ENCODE peak calls at places on chromosomes 2 and 18, in seven cellular contexts. L is EL; A is amniotic stem cell; S is hepatocyte; H is NCI-H1092; N is activated CD8-positive, alpha-beta memory T cell treated with anti-CD3 and anti-CD28 coated beads for 24 hours; Y is T follicular helper cell. P is an unnamed sample.

GRCh38 chr18:57437782-57438668 is 2.9 kb downstream of the ONECUT2 start:
- DNase-seq in N (peak), S (peak), L (peak), A (no peak), Y (no peak), H (peak), P (peak)

GRCh38 chr2:237167934-237168333 is 82.2 kb downstream of the COPS8 start:
- DNase-seq in L (no peak), S (no peak), A (no peak), N (no peak), Y (no peak), H (no peak), P (no peak)

GRCh38 chr18:46297621-46298020 is 193.4 kb downstream of the HAUS1 start:
- DNase-seq in H (no peak), Y (no peak), S (no peak), L (no peak), A (no peak), N (no peak), P (no peak)

GRCh38 chr2:217932661-217933325 is 70.0 kb downstream of the TNS1 start:
- DNase-seq in H (no peak), A (no peak), N (no peak), Y (no peak), S (no peak), L (no peak), P (no peak)

GRCh38 chr2:26237868-26238267 is 6.6 kb downstream of the HADHA start:
- DNase-seq in L (no peak), Y (no peak), A (no peak), S (no peak), H (no peak), N (no peak), P (no peak)

GRCh38 chr2:232495292-232495691 is 7.7 kb upstream of the ECEL1 start:
- DNase-seq in S (no peak), H (no peak), Y (no peak), A (no peak), N (no peak), L (no peak), P (no peak)

GRCh38 chr2:80896576-80896975 is 592.0 kb upstream of the LRRTM1 start:
- DNase-seq in L (no peak), Y (no peak), S (no peak), N (no peak), H (no peak), A (no peak), P (no peak)

GRCh38 chr2:128510701-128511100 is 192.0 kb upstream of the HS6ST1 start:
- DNase-seq in S (no peak), H (no peak), Y (no peak), A (no peak), L (peak), N (no peak), P (no peak)

GRCh38 chr2:71552356-71552755 is 99.0 kb downstream of the DYSF start:
- DNase-seq in S (no peak), A (no peak), N (no peak), L (no peak), H (no peak), Y (no peak), P (no peak)

GRCh38 chr18:24831091-24831490 is 370.7 kb downstream of the HRH4 start:
- DNase-seq in S (no peak), H (no peak), A (no peak), N (no peak), Y (no peak), L (no peak), P (no peak)

GRCh38 chr2:8500124-8501054 is 181.5 kb upstream of the ID2 start:
- DNase-seq in Y (no peak), S (peak), H (no peak), N (no peak), A (no peak), L (no peak), P (no peak)

GRCh38 chr2:98148968-98149697 is 62.2 kb downstream of the VWA3B start:
- DNase-seq in N (no peak), S (no peak), H (no peak), A (no peak), Y (no peak), L (peak), P (peak)

GRCh38 chr2:152126664-152127063 is 27.8 kb upstream of the CACNB4 start:
- DNase-seq in L (no peak), A (no peak), Y (no peak), H (no peak), N (no peak), S (no peak), P (no peak)

GRCh38 chr18:78376036-78376435 is 603.6 kb upstream of the SALL3 start:
- DNase-seq in Y (no peak), N (no peak), H (no peak), L (no peak), A (no peak), S (no peak), P (no peak)

GRCh38 chr2:215758691-215759090 is 254.7 kb downstream of the MREG start:
- DNase-seq in N (no peak), Y (no peak), L (peak), H (no peak), A (no peak), S (no peak), P (no peak)

GRCh38 chr2:29075894-29076700 is 1.8 kb upstream of the PCARE start:
- DNase-seq in H (no peak), L (peak), Y (no peak), A (no peak), S (no peak), N (no peak), P (no peak)

GRCh38 chr2:212107014-212107413 is 431.6 kb downstream of the ERBB4 start:
- DNase-seq in H (no peak), Y (no peak), A (no peak), S (no peak), N (no peak), L (no peak), P (no peak)

GRCh38 chr18:6971823-6972478 is 145.6 kb downstream of the LAMA1 start:
- DNase-seq in N (no peak), H (no peak), A (no peak), S (no peak), L (no peak), Y (no peak), P (no peak)

GRCh38 chr18:23217781-23218180 is 82.5 kb downstream of the CABLES1 start:
- DNase-seq in L (no peak), A (no peak), N (no peak), H (no peak), S (no peak), Y (no peak), P (no peak)

GRCh38 chr2:25228848-25229674 is 60.7 kb upstream of the POMC start:
- DNase-seq in Y (peak), H (peak), L (peak), N (no peak), S (peak), A (peak), P (peak)

GRCh38 chr2:112465373-112465772 is 16.6 kb upstream of the TTL start:
- DNase-seq in L (no peak), A (no peak), N (no peak), H (no peak), S (no peak), Y (no peak), P (no peak)

GRCh38 chr2:236369606-236370005 is 105.4 kb upstream of the ASB18 start:
- DNase-seq in Y (no peak), H (peak), L (no peak), A (no peak), S (no peak), N (no peak), P (no peak)

GRCh38 chr2:17781482-17781881 is 27.5 kb downstream of the GEN1 start:
- DNase-seq in A (no peak), Y (no peak), L (no peak), N (no peak), H (no peak), S (no peak), P (no peak)

GRCh38 chr2:110852541-110853263 is 120.3 kb downstream of the ACOXL start:
- DNase-seq in Y (no peak), H (no peak), A (no peak), L (no peak), N (peak), S (no peak), P (no peak)

GRCh38 chr2:137888845-137889244 is 75.4 kb upstream of the HNMT start:
- DNase-seq in A (no peak), L (peak), Y (no peak), H (peak), S (peak), N (no peak), P (peak)

GRCh38 chr18:32093523-32093922 is 1.8 kb downstream of the RNF138 start:
- DNase-seq in N (no peak), Y (no peak), H (no peak), S (peak), A (peak), L (no peak), P (no peak)

GRCh38 chr18:3217930-3218647 is 1.7 kb downstream of the MYOM1 start:
- DNase-seq in Y (no peak), S (peak), N (no peak), A (no peak), L (peak), H (no peak), P (no peak)

GRCh38 chr2:946073-947005 is 4.3 kb upstream of the SNTG2 start:
- DNase-seq in H (no peak), Y (no peak), A (no peak), S (no peak), L (no peak), N (peak), P (no peak)

GRCh38 chr2:26344581-26345283 is 1.2 kb upstream of the SELENOI start:
- DNase-seq in A (no peak), Y (no peak), H (peak), S (peak), L (peak), N (no peak), P (no peak)

GRCh38 chr2:25274868-25275574 is 66.7 kb downstream of the DNMT3A start:
- DNase-seq in S (no peak), H (no peak), A (no peak), N (peak), Y (peak), L (peak), P (no peak)

GRCh38 chr2:174024524-174025270 is 59.5 kb upstream of the SP3 start:
- DNase-seq in L (peak), S (peak), A (no peak), H (no peak), Y (no peak), N (no peak), P (no peak)

GRCh38 chr2:235665656-235666239 is 171.9 kb downstream of the AGAP1 start:
- DNase-seq in L (peak), N (no peak), S (no peak), H (peak), A (no peak), Y (no peak), P (no peak)

GRCh38 chr2:6905668-6906067 is 11.5 kb upstream of the RNF144A start:
- DNase-seq in A (no peak), Y (no peak), S (no peak), L (no peak), H (no peak), N (no peak), P (no peak)

GRCh38 chr2:173962583-173963110 is 2.5 kb downstream of the SP3 start:
- DNase-seq in H (no peak), A (no peak), L (no peak), N (no peak), S (no peak), Y (no peak), P (no peak)

GRCh38 chr18:79382681-79383387 is 12.9 kb upstream of the NFATC1 start:
- DNase-seq in L (no peak), A (no peak), Y (no peak), N (no peak), H (no peak), S (no peak), P (peak)

P was measured in left lobe of liver.